ENCODE peak calls at places on chromosomes 4 and X, in ten cellular contexts. J is smooth muscle cell of the brain vasculature, P is right lobe of liver, R is heart right ventricle, K is anterior cingulate cortex, V is psoas muscle, G is HT-29, Z is GM18507, T is NCI-H1417 treated with DMSO at 0.1 percent for 48 hours, E is ELF-1. X is an unnamed sample.

GRCh38 chr4:17339376-17339775 is 172.5 kb downstream of the QDPR start:
- DNase-seq in R (no peak), K (no peak), E (no peak), T (no peak), G (no peak), J (no peak), Z (no peak), V (no peak), P (no peak), X (no peak)

GRCh38 chrX:40772290-40772689 is 36.9 kb upstream of the MED14 start:
- DNase-seq in Z (no peak), E (no peak), T (no peak), J (no peak), V (no peak), G (no peak), R (no peak), P (no peak), K (no peak), X (no peak)

GRCh38 chr4:140308366-140309123 is 64.9 kb upstream of the SCOC start:
- DNase-seq in V (peak), J (peak), G (no peak), K (peak), P (peak), E (no peak), R (peak), Z (no peak), T (no peak), X (peak)

GRCh38 chrX:23884427-23885024 is 23.2 kb downstream of the APOO start:
- DNase-seq in G (no peak), K (no peak), Z (no peak), P (no peak), R (no peak), T (no peak), E (no peak), V (no peak), J (no peak), X (no peak)

GRCh38 chr4:61332671-61333070 is 132.5 kb downstream of the ADGRL3 start:
- DNase-seq in Z (no peak), E (no peak), J (no peak), T (no peak), G (no peak), R (no peak), K (no peak), P (no peak), V (no peak), X (no peak)

GRCh38 chr4:17324431-17324830 is 187.5 kb downstream of the QDPR start:
- DNase-seq in R (no peak), Z (no peak), P (no peak), T (no peak), J (peak), V (peak), E (peak), K (no peak), G (peak), X (peak)

GRCh38 chr4:22190855-22191254 is 242.3 kb upstream of the KCNIP4 start:
- DNase-seq in V (no peak), E (peak), G (peak), K (no peak), R (no peak), T (no peak), P (no peak), Z (no peak), J (no peak), X (no peak)

GRCh38 chr4:100569196-100569595 is 51.4 kb upstream of the EMCN start:
- DNase-seq in Z (no peak), T (no peak), P (no peak), E (no peak), R (no peak), G (no peak), J (no peak), V (no peak), K (no peak), X (no peak)

GRCh38 chr4:123849495-123849894 is 452.9 kb downstream of the SPRY1 start:
- DNase-seq in K (no peak), V (no peak), J (no peak), P (no peak), G (peak), R (no peak), E (no peak), Z (no peak), T (no peak), X (no peak)

GRCh38 chrX:80747832-80748231 is 61.8 kb downstream of the BRWD3 start:
- DNase-seq in V (no peak), Z (no peak), E (no peak), P (no peak), G (no peak), R (no peak), J (no peak), T (no peak), K (no peak), X (no peak)